ENCODE peak calls at places on chromosomes 2 and 18, in five cellular contexts. E, Z, W, T and U are unnamed samples.

GRCh38 chr2:158893057-158893456 is 75.4 kb upstream of the TANC1 start:
- DNase-seq in T (peak), W (peak), E (no peak), Z (peak), U (peak)

GRCh38 chr18:74501386-74501785 is 5.2 kb downstream of the CNDP2 start:
- DNase-seq in T (no peak), E (no peak), W (no peak), Z (no peak), U (no peak)

GRCh38 chr2:8002765-8003393 is 679.0 kb upstream of the ID2 start:
- DNase-seq in T (no peak), E (no peak), Z (no peak), W (no peak), U (no peak)

GRCh38 chr18:36692331-36692730 is 136.5 kb downstream of the TPGS2 start:
- DNase-seq in E (no peak), T (no peak), Z (no peak), W (peak), U (peak)

GRCh38 chr2:127423476-127423840 is 5.2 kb downstream of the PROC start:
- DNase-seq in T (no peak), Z (no peak), E (no peak), W (peak), U (no peak)

GRCh38 chr18:12106516-12106915 is 12.9 kb downstream of the ANKRD62 start:
- DNase-seq in E (no peak), W (no peak), T (no peak), Z (no peak), U (no peak)

GRCh38 chr2:164220250-164220649 is 401.0 kb downstream of the GRB14 start:
- DNase-seq in W (no peak), E (no peak), T (no peak), Z (no peak), U (no peak)

GRCh38 chr2:28348149-28348567 is 44.5 kb upstream of the FOSL2 start:
- DNase-seq in Z (no peak), E (peak), T (no peak), W (no peak), U (no peak)

GRCh38 chr2:159168707-159169106 is 117.8 kb downstream of the WDSUB1 start:
- DNase-seq in Z (no peak), T (no peak), W (no peak), E (no peak), U (peak)

GRCh38 chr18:49399003-49399402 is 61.4 kb downstream of the DYM start:
- DNase-seq in T (no peak), E (no peak), W (no peak), Z (no peak), U (peak)

GRCh38 chr2:26581991-26582842 is 58.9 kb downstream of the CIB4 start:
- DNase-seq in W (no peak), E (no peak), Z (no peak), T (no peak), U (no peak)

GRCh38 chr2:1866402-1867091 is 122.2 kb upstream of the PXDN start:
- DNase-seq in Z (no peak), T (no peak), W (no peak), E (no peak), U (no peak)

GRCh38 chr2:42095923-42096408 is 48.1 kb downstream of the PKDCC start:
- DNase-seq in W (peak), E (peak), T (peak), Z (peak), U (peak)

GRCh38 chr2:95314964-95315611 is 17.9 kb downstream of the KCNIP3 start:
- DNase-seq in T (no peak), W (peak), Z (no peak), E (no peak), U (peak)

GRCh38 chr2:62919041-62919440 is 131.6 kb upstream of the OTX1 start:
- DNase-seq in T (no peak), E (no peak), W (no peak), Z (no peak), U (no peak)

GRCh38 chr2:230942920-230943896 is 18.2 kb upstream of the GPR55 start:
- DNase-seq in E (no peak), W (no peak), T (no peak), Z (no peak), U (peak)

GRCh38 chr18:7926526-7926925 is 359.4 kb downstream of the PTPRM start:
- DNase-seq in W (no peak), Z (no peak), T (no peak), E (no peak), U (no peak)